ENCODE peak calls at places on chromosome 3, in nine cellular contexts. One of them, this sample, is unnamed.

GRCh38 chr3:142652826-142653292 is 56.7 kb downstream of the PLS1 start:
- DNase-seq in GM23248: no peak
- DNase-seq in endothelial cell: no peak
- DNase-seq in CD14-positive monocyte: no peak
- DNase-seq in substantia nigra: no peak
- DNase-seq in EH: no peak
- DNase-seq in GM19239: no peak
- DNase-seq in HFF-Myc: no peak
- DNase-seq in cardiac fibroblast: no peak
- DNase-seq in this sample: no peak

GRCh38 chr3:55349851-55350250 is 137.3 kb downstream of the WNT5A start:
- DNase-seq in HFF-Myc: no peak
- DNase-seq in CD14-positive monocyte: no peak
- DNase-seq in GM19239: no peak
- DNase-seq in cardiac fibroblast: no peak
- DNase-seq in EH: no peak
- DNase-seq in endothelial cell: no peak
- DNase-seq in GM23248: no peak
- DNase-seq in substantia nigra: no peak
- DNase-seq in this sample: no peak

GRCh38 chr3:106013971-106014370 is 145.2 kb upstream of the CBLB start:
- DNase-seq in substantia nigra: no peak
- DNase-seq in GM23248: peak; percentile 98
- DNase-seq in HFF-Myc: peak; percentile 58
- DNase-seq in endothelial cell: no peak
- DNase-seq in GM19239: no peak
- DNase-seq in cardiac fibroblast: peak; percentile 99
- DNase-seq in EH: peak; percentile 96
- DNase-seq in CD14-positive monocyte: peak; percentile 50
- DNase-seq in this sample: no peak

GRCh38 chr3:159724627-159725026 is 264.0 kb upstream of the IL12A start:
- DNase-seq in GM19239: no peak
- DNase-seq in cardiac fibroblast: peak; percentile 63
- DNase-seq in HFF-Myc: no peak
- DNase-seq in EH: peak; percentile 62
- DNase-seq in endothelial cell: no peak
- DNase-seq in substantia nigra: no peak
- DNase-seq in GM23248: peak; percentile 63
- DNase-seq in CD14-positive monocyte: no peak
- DNase-seq in this sample: no peak

GRCh38 chr3:148092624-148093194 is 605.0 kb upstream of the AGTR1 start:
- DNase-seq in GM19239: no peak
- DNase-seq in GM23248: no peak
- DNase-seq in EH: no peak
- DNase-seq in HFF-Myc: no peak
- DNase-seq in CD14-positive monocyte: no peak
- DNase-seq in cardiac fibroblast: no peak
- DNase-seq in endothelial cell: no peak
- DNase-seq in substantia nigra: no peak
- DNase-seq in this sample: no peak

GRCh38 chr3:30201715-30202114 is 404.7 kb upstream of the TGFBR2 start:
- DNase-seq in endothelial cell: no peak
- DNase-seq in GM19239: no peak
- DNase-seq in HFF-Myc: no peak
- DNase-seq in CD14-positive monocyte: no peak
- DNase-seq in substantia nigra: no peak
- DNase-seq in GM23248: no peak
- DNase-seq in EH: peak; percentile 77
- DNase-seq in cardiac fibroblast: peak; percentile 33
- DNase-seq in this sample: no peak

GRCh38 chr3:188286087-188286513 is 132.1 kb downstream of the LPP start:
- DNase-seq in CD14-positive monocyte: no peak
- DNase-seq in HFF-Myc: peak; percentile 88
- DNase-seq in substantia nigra: no peak
- DNase-seq in cardiac fibroblast: peak; percentile 99
- DNase-seq in GM19239: no peak
- DNase-seq in EH: peak; percentile 100
- DNase-seq in endothelial cell: no peak
- DNase-seq in GM23248: peak; percentile 98
- DNase-seq in this sample: no peak

GRCh38 chr3:136255672-136256406 is 5.7 kb downstream of the PCCB start:
- DNase-seq in HFF-Myc: no peak
- DNase-seq in GM23248: no peak
- DNase-seq in substantia nigra: no peak
- DNase-seq in GM19239: no peak
- DNase-seq in EH: no peak
- DNase-seq in CD14-positive monocyte: no peak
- DNase-seq in cardiac fibroblast: no peak
- DNase-seq in endothelial cell: no peak
- DNase-seq in this sample: no peak

GRCh38 chr3:107024481-107025153 is 352.6 kb upstream of the CCDC54 start:
- DNase-seq in substantia nigra: no peak
- DNase-seq in HFF-Myc: peak; percentile 6
- DNase-seq in GM23248: peak; percentile 43
- DNase-seq in cardiac fibroblast: no peak
- DNase-seq in GM19239: no peak
- DNase-seq in endothelial cell: no peak
- DNase-seq in CD14-positive monocyte: no peak
- DNase-seq in EH: peak; percentile 72
- DNase-seq in this sample: no peak

GRCh38 chr3:192870785-192871184 is 46.9 kb downstream of the MB21D2 start:
- DNase-seq in substantia nigra: no peak
- DNase-seq in endothelial cell: no peak
- DNase-seq in CD14-positive monocyte: no peak
- DNase-seq in GM23248: no peak
- DNase-seq in cardiac fibroblast: no peak
- DNase-seq in EH: no peak
- DNase-seq in HFF-Myc: no peak
- DNase-seq in GM19239: no peak
- DNase-seq in this sample: no peak

GRCh38 chr3:34150987-34151386 is 352.6 kb downstream of the PDCD6IP start:
- DNase-seq in CD14-positive monocyte: no peak
- DNase-seq in EH: no peak
- DNase-seq in substantia nigra: no peak
- DNase-seq in GM19239: no peak
- DNase-seq in GM23248: no peak
- DNase-seq in endothelial cell: no peak
- DNase-seq in HFF-Myc: no peak
- DNase-seq in cardiac fibroblast: no peak
- DNase-seq in this sample: no peak

GRCh38 chr3:119294889-119295769 is 946 bp downstream of the ARHGAP31 start:
- DNase-seq in CD14-positive monocyte: no peak
- DNase-seq in GM19239: peak; percentile 22
- DNase-seq in substantia nigra: no peak
- DNase-seq in cardiac fibroblast: peak; percentile 52
- DNase-seq in EH: peak; percentile 57
- DNase-seq in HFF-Myc: no peak
- DNase-seq in GM23248: peak; percentile 70
- DNase-seq in endothelial cell: peak; percentile 18
- DNase-seq in this sample: peak; percentile 20

This sample was measured in activated T-helper 2 cell treated with anti-CD3 and anti-CD28 coated beads, Interferon-gamma antibody, Interleukin-2, Interleukin-4, amounts not matched to agents 10 μg/mL and 5 μg/mL and 100 μg/mL, durations not matched to agents 14 hours and 24 hours and 36 hours.